ENCODE peak calls at places on chromosome 3, in five cellular contexts. D is cardiac fibroblast, Q is IMR-90, N is psoas muscle, K is A549. L is an unnamed sample.

GRCh38 chr3:194976049-194976451 is 290.4 kb downstream of the FAM43A start:
- DNase-seq in D (no peak), Q (no peak), N (no peak), K (no peak), L (no peak)

GRCh38 chr3:112120485-112120836 is 12.6 kb downstream of the GCSAM start:
- DNase-seq in D (no peak), Q (no peak), N (no peak), K (no peak), L (no peak)

GRCh38 chr3:21734746-21735145 is 16.3 kb downstream of the ZNF385D start:
- DNase-seq in D (no peak), Q (no peak), N (no peak), K (no peak), L (no peak)

GRCh38 chr3:178295257-178295912 is 240.9 kb upstream of the KCNMB2 start:
- DNase-seq in D (peak; percentile 86), Q (peak; percentile 50), N (no peak), K (no peak), L (peak; percentile 97)

GRCh38 chr3:52402706-52403270 is 42.1 kb downstream of the SEMA3G start:
- DNase-seq in D (no peak), Q (no peak), N (no peak), K (no peak), L (no peak)

GRCh38 chr3:78832785-78833204 is 935.0 kb downstream of the ROBO1 start:
- DNase-seq in D (no peak), Q (no peak), N (no peak), K (no peak), L (no peak)

GRCh38 chr3:101847328-101847727 is 2.0 kb upstream of the NFKBIZ start:
- DNase-seq in D (no peak), Q (no peak), N (no peak), K (no peak), L (no peak)

GRCh38 chr3:50302095-50303037 is 1.0 kb downstream of the HYAL1 start:
- DNase-seq in D (no peak), Q (no peak), N (no peak), K (no peak), L (no peak)

GRCh38 chr3:44685128-44685800 is 27.2 kb upstream of the ZNF502 start:
- DNase-seq in D (peak; percentile 91), Q (peak; percentile 84), N (peak; percentile 75), K (no peak), L (peak; percentile 85)

GRCh38 chr3:33054100-33055097 is 42.5 kb downstream of the GLB1 start:
- DNase-seq in D (peak; percentile 2), Q (no peak), N (no peak), K (no peak), L (no peak)

GRCh38 chr3:45807645-45808540 is 11.6 kb upstream of the SLC6A20 start:
- DNase-seq in D (no peak), Q (no peak), N (no peak), K (no peak), L (no peak)

GRCh38 chr3:106428565-106428994 is 559.8 kb upstream of the CBLB start:
- DNase-seq in D (peak; percentile 97), Q (peak; percentile 100), N (peak; percentile 17), K (peak; percentile 18), L (peak; percentile 99)

GRCh38 chr3:64152676-64153466 is 72.4 kb downstream of the PRICKLE2 start:
- DNase-seq in D (no peak), Q (no peak), N (no peak), K (no peak), L (no peak)

GRCh38 chr3:27935492-27935891 is 213.4 kb upstream of the EOMES start:
- DNase-seq in D (no peak), Q (no peak), N (no peak), K (no peak), L (no peak)

GRCh38 chr3:87448559-87448958 is 172.2 kb upstream of the POU1F1 start:
- DNase-seq in D (no peak), Q (no peak), N (no peak), K (no peak), L (no peak)

GRCh38 chr3:172397716-172398405 is 50.4 kb downstream of the GHSR start:
- DNase-seq in D (peak; percentile 73), Q (peak; percentile 88), N (no peak), K (peak; percentile 7), L (peak; percentile 39)

GRCh38 chr3:122353901-122354401 is 28.9 kb downstream of the CSTA start:
- DNase-seq in D (no peak), Q (no peak), N (no peak), K (no peak), L (no peak)

GRCh38 chr3:129608087-129608935 is 1.8 kb upstream of the PLXND1 start:
- DNase-seq in D (peak; percentile 75), Q (peak; percentile 69), N (no peak), K (no peak), L (peak; percentile 46)

GRCh38 chr3:196486263-196486662 is 17.3 kb downstream of the RNF168 start:
- DNase-seq in D (peak; percentile 11), Q (no peak), N (no peak), K (no peak), L (no peak)

GRCh38 chr3:197406266-197406665 is 107.9 kb upstream of the DLG1 start:
- DNase-seq in D (peak; percentile 76), Q (no peak), N (no peak), K (no peak), L (no peak)

GRCh38 chr3:142853270-142854163 is 35.4 kb downstream of the PCOLCE2 start:
- DNase-seq in D (peak; percentile 17), Q (peak; percentile 21), N (peak; percentile 45), K (peak; percentile 51), L (peak; percentile 58)

GRCh38 chr3:104397713-104398112 is 969.0 kb upstream of the ALCAM start:
- DNase-seq in D (no peak), Q (no peak), N (no peak), K (no peak), L (peak; percentile 1)

GRCh38 chr3:4284865-4285264 is 18.3 kb upstream of the SETMAR start:
- DNase-seq in D (no peak), Q (no peak), N (no peak), K (no peak), L (no peak)

GRCh38 chr3:6965881-6966280 is 105.0 kb downstream of the GRM7 start:
- DNase-seq in D (no peak), Q (no peak), N (no peak), K (no peak), L (no peak)

GRCh38 chr3:50674349-50675178 is at the start of gene DOCK3:
- DNase-seq in D (peak; percentile 58), Q (peak; percentile 36), N (peak; percentile 69), K (peak; percentile 43), L (peak; percentile 30)

GRCh38 chr3:126056681-126057546 is 27.0 kb downstream of the SLC41A3 start:
- DNase-seq in D (peak; percentile 14), Q (peak; percentile 2), N (peak; percentile 77), K (no peak), L (no peak)

GRCh38 chr3:102715030-102715697 is 280.3 kb downstream of the ZPLD1 start:
- DNase-seq in D (no peak), Q (no peak), N (no peak), K (peak; percentile 2), L (no peak)

GRCh38 chr3:53236112-53236841 is 19.5 kb downstream of the TKT start:
- DNase-seq in D (peak; percentile 92), Q (peak; percentile 93), N (peak; percentile 70), K (peak; percentile 55), L (peak; percentile 89)

GRCh38 chr3:18656410-18656809 is 231.3 kb upstream of the SATB1 start:
- DNase-seq in D (no peak), Q (no peak), N (no peak), K (no peak), L (no peak)

GRCh38 chr3:13612829-13613228 is 63.9 kb downstream of the FBLN2 start:
- DNase-seq in D (peak; percentile 39), Q (peak; percentile 8), N (peak; percentile 79), K (no peak), L (peak; percentile 59)

GRCh38 chr3:139846729-139847128 is 88.3 kb upstream of the CLSTN2 start:
- DNase-seq in D (no peak), Q (no peak), N (no peak), K (no peak), L (no peak)

GRCh38 chr3:37453393-37454391 is 279.3 kb upstream of the LRRFIP2 start:
- DNase-seq in D (peak; percentile 31), Q (no peak), N (peak; percentile 57), K (no peak), L (no peak)

GRCh38 chr3:31966978-31967592 is 14.0 kb downstream of the OSBPL10 start:
- DNase-seq in D (no peak), Q (no peak), N (no peak), K (no peak), L (no peak)
- H3K4me3 ChIP-seq in D (no peak overlapping the region), Q (no peak overlapping the region), N (no peak overlapping the region), K (no peak overlapping the region), L (no peak overlapping the region)

DNA sequence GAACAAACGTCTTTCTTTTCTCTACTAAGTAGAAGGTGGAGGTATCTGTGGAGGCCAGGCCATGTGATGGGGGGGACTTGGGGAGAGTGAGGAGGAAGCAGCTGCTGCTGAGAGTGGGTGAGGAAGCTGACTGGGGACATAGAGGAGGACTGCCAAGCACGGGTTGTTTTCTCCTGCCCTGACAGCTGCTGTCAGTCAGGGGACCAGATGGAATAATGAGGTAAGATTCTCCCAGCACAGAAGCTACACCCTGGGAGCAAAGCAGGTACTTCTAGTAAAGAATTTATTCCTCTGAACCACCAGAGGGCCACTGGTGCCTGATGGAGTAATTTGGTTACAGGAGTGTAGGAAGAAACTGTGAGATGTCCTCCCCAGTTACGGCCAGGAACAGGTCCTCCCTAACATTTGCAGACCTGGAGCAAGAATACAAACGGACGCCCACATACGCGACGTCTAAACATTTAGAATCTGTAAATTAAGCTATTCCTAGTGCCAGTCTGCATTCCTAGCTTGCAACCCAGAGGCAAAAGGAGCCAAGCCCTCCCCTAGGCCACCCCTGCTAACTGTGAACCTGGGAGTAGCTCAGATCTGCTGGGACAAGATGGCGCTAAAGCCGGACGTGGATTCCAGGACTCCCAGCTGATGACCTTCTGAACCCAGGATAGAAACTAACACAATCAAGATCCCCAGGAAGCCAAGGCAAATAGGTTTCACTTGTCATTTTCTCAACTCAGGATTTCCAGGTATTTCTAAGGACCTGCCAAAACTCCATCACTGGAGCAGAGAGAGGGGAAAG is 14.8 kb downstream of the CRYGS start:
- DNase-seq in D (no peak), Q (no peak), N (no peak), K (no peak), L (no peak)
- TF ChIP-seq CTCF in D (no peak), Q (no peak), N (no peak), K (no peak), L (no peak)

GRCh38 chr3:171326717-171327440 is 133.3 kb downstream of the TNIK start:
- DNase-seq in D (no peak), Q (no peak), N (no peak), K (no peak), L (no peak)

GRCh38 chr3:171321241-171321640 is 139.0 kb downstream of the TNIK start:
- DNase-seq in D (no peak), Q (no peak), N (no peak), K (no peak), L (no peak)

GRCh38 chr3:171320721-171321120 is 139.5 kb downstream of the TNIK start:
- DNase-seq in D (peak; percentile 73), Q (peak; percentile 40), N (no peak), K (no peak), L (peak; percentile 54)

GRCh38 chr3:171321959-171322358 is 138.2 kb downstream of the TNIK start:
- DNase-seq in D (no peak), Q (no peak), N (no peak), K (no peak), L (no peak)

GRCh38 chr3:171323934-171324535 is 136.2 kb downstream of the TNIK start:
- DNase-seq in D (peak; percentile 36), Q (peak; percentile 43), N (no peak), K (no peak), L (peak; percentile 38)
- H3K4me3 ChIP-seq in D (no peak overlapping the region), Q (no peak overlapping the region), N (peak overlapping the region; percentile 48), K (no peak overlapping the region), L (no peak overlapping the region)

GRCh38 chr3:31377045-31377642 is 155.6 kb upstream of the STT3B start:
- DNase-seq in D (peak; percentile 11), Q (peak; percentile 88), N (no peak), K (peak; percentile 43), L (peak; percentile 69)
- TF ChIP-seq CTCF in D (no peak), Q (no peak), N (no peak), K (no peak), L (no peak)

L was measured in fibroblast of the aortic adventitia.